ENCODE peak calls at places on chromosomes 12 and 14, in five cellular contexts. E, T, R, F and D are unnamed samples. For H3K4me1, the result is how much of the 10 kb centered on the place peaks cover.

GRCh38 chr14:80211143-80212024 is at the start of gene DIO2:
- DNase-seq in F (no peak), R (peak), E (no peak), T (no peak), D (peak)

GRCh38 chr12:118498171-118498570 is 121.8 kb downstream of the SUDS3 start:
- DNase-seq in T (no peak), E (no peak), R (no peak), F (no peak), D (peak)

GRCh38 chr12:52050116-52050770 is 999 bp upstream of the NR4A1 start:
- DNase-seq in R (peak), F (no peak), E (peak), T (no peak), D (peak)

GRCh38 chr12:7834701-7835100 is 38.0 kb downstream of the SLC2A14 start:
- DNase-seq in R (no peak), T (no peak), E (peak), F (no peak), D (no peak)

GRCh38 chr14:53778263-53778662 is 178.4 kb downstream of the BMP4 start:
- DNase-seq in E (no peak), R (no peak), F (no peak), T (no peak), D (no peak)

GRCh38 chr12:58877243-58877743 is 43.0 kb downstream of the LRIG3 start:
- DNase-seq in T (no peak), F (no peak), R (no peak), E (peak), D (no peak)

GRCh38 chr14:74220991-74221390 is 18.3 kb upstream of the VSX2 start:
- DNase-seq in T (no peak), F (no peak), R (no peak), E (no peak), D (no peak)

GRCh38 chr14:83379371-83379770 is 1845.7 kb upstream of the SEL1L start:
- DNase-seq in R (no peak), F (no peak), E (peak), T (no peak), D (no peak)

GRCh38 chr14:58072288-58073071 is 79.5 kb downstream of the ARMH4 start:
- DNase-seq in E (peak), R (peak), F (peak), T (no peak), D (peak)

GRCh38 chr12:46378530-46378929 is 6.0 kb upstream of the SLC38A2 start:
- DNase-seq in E (no peak), F (no peak), T (no peak), R (no peak), D (no peak)

GRCh38 chr12:55696796-55697462 is 10.8 kb downstream of the ITGA7 start:
- DNase-seq in T (no peak), E (no peak), R (no peak), F (no peak), D (no peak)

GRCh38 chr14:54610051-54610977 is 43.4 kb downstream of the SAMD4A start:
- DNase-seq in E (peak), T (no peak), F (no peak), R (no peak), D (no peak)

GRCh38 chr12:52673216-52673615 is 7.0 kb downstream of the KRT1 start:
- DNase-seq in F (no peak), R (no peak), E (no peak), T (no peak), D (no peak)

GRCh38 chr12:47141459-47141858 is 61.7 kb upstream of the AMIGO2 start:
- DNase-seq in F (no peak), T (no peak), E (no peak), R (peak), D (no peak)

GRCh38 chr12:52496054-52496453 is 3.0 kb upstream of the KRT6A start:
- DNase-seq in F (no peak), E (no peak), R (no peak), T (no peak), D (no peak)

GRCh38 chr12:95700316-95700785 is 90.2 kb downstream of the NTN4 start:
- DNase-seq in T (no peak), R (no peak), F (no peak), E (peak), D (no peak)

GRCh38 chr12:9805883-9806282 is 21.4 kb upstream of the KLRF1 start:
- DNase-seq in R (no peak), T (no peak), E (no peak), F (no peak), D (no peak)

GRCh38 chr12:90280564-90281058 is 572.0 kb upstream of the ATP2B1 start:
- DNase-seq in F (no peak), R (no peak), T (no peak), E (no peak), D (no peak)

GRCh38 chr14:30277268-30277667 is 281.7 kb upstream of the G2E3 start:
- DNase-seq in R (no peak), E (no peak), T (no peak), F (no peak), D (no peak)

GRCh38 chr14:103104654-103105511 is 10.4 kb downstream of the EXOC3L4 start:
- DNase-seq in F (peak), T (peak), R (peak), E (peak), D (peak)

GRCh38 chr12:108643941-108644742 is 10.4 kb upstream of the SELPLG start:
- DNase-seq in E (no peak), R (no peak), F (no peak), T (no peak), D (peak)

GRCh38 chr14:33940561-33941011 is 10.3 kb downstream of the EGLN3 start:
- DNase-seq in F (no peak), R (peak), T (no peak), E (no peak), D (no peak)

GRCh38 chr12:47686645-47687240 is 19.1 kb downstream of the RPAP3 start:
- DNase-seq in T (no peak), R (peak), F (peak), E (peak), D (no peak)

GRCh38 chr12:28424965-28425364 is 234.7 kb downstream of the CCDC91 start:
- DNase-seq in F (no peak), E (peak), R (no peak), T (no peak), D (peak)

GRCh38 chr12:8605057-8605456 is 7.6 kb downstream of the AICDA start:
- DNase-seq in E (no peak), T (no peak), F (no peak), R (no peak), D (no peak)

GRCh38 chr12:128815779-128816642 is 7.7 kb downstream of the SLC15A4 start:
- DNase-seq in T (no peak), E (no peak), F (no peak), R (no peak), D (no peak)

GRCh38 chr12:128813883-128814282 is 9.9 kb downstream of the SLC15A4 start:
- DNase-seq in E (peak), T (no peak), R (no peak), F (no peak), D (no peak)

GRCh38 chr12:128816643-128816920 is 7.2 kb downstream of the SLC15A4 start:
- DNase-seq in R (no peak), T (no peak), F (no peak), E (no peak), D (no peak)

GRCh38 chr12:128813392-128813791 is 10.4 kb downstream of the SLC15A4 start:
- DNase-seq in F (no peak), T (no peak), E (no peak), R (no peak), D (no peak)

GRCh38 chr12:128814411-128815261 is 9.1 kb downstream of the SLC15A4 start:
- DNase-seq in R (no peak), E (no peak), T (no peak), F (no peak), D (peak)
- H3K27ac ChIP-seq in R (no peak), E (no peak), T (no peak), F (no peak), D (no peak)

GRCh38 chr12:92912052-92912451 is 17.0 kb downstream of the EEA1 start:
- DNase-seq in E (peak), T (no peak), F (no peak), R (no peak), D (no peak)
- H3K4me3 ChIP-seq in E (no peak), T (no peak), F (no peak), R (no peak), D (no peak)

GRCh38 chr14:68253878-68254528 is 434.4 kb downstream of the RAD51B start:
- DNase-seq in R (no peak), E (no peak), T (no peak), F (no peak), D (no peak)

GRCh38 chr14:68249534-68250517 is 430.2 kb downstream of the RAD51B start:
- DNase-seq in E (peak), F (no peak), R (no peak), T (no peak), D (no peak)

GRCh38 chr14:68250950-68251765 is 431.6 kb downstream of the RAD51B start:
- DNase-seq in F (no peak), T (no peak), E (no peak), R (no peak), D (no peak)

GRCh38 chr14:68253381-68253780 is 433.8 kb downstream of the RAD51B start:
- DNase-seq in R (no peak), E (no peak), T (no peak), F (no peak), D (no peak)

GRCh38 chr14:68251766-68252100 is 432.2 kb downstream of the RAD51B start:
- DNase-seq in T (no peak), R (no peak), E (no peak), F (no peak), D (no peak)
- H3K4me1 ChIP-seq in T (under half), R (under half), E (under half), F (under half), D (under half)

DNA sequence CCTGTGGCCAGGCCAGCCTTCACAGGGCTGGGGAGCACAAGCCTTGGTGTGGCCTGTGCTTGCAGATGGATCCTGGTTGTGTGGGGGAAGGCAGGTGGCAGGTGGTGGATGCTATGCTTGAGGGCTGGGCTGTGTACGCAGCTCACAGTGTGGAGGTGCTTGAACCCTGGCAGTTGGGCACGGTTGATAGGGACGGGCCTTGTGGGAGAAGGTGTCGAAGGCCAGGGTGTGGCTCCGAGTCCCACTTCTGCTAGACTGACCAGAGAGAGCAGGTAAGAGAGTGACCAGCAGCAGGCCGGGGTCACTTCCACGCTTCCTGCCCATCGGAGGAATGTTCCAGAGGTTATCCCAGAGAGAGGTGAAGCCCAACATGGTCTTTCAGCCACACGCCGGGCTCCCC is 85.5 kb downstream of the CACNA1C start:
- DNase-seq in R (no peak), T (no peak), F (no peak), E (no peak), D (no peak)
- H3K27ac ChIP-seq in R (no peak), T (no peak), F (no peak), E (no peak), D (peak)

GRCh38 chr12:25939606-25940005 is 18.9 kb upstream of the RASSF8 start:
- DNase-seq in F (no peak), R (peak), T (no peak), E (no peak), D (no peak)

GRCh38 chr12:25940886-25941285 is 17.6 kb upstream of the RASSF8 start:
- DNase-seq in R (no peak), T (no peak), E (no peak), F (no peak), D (no peak)

GRCh38 chr12:25942709-25943108 is 15.8 kb upstream of the RASSF8 start:
- DNase-seq in F (no peak), R (no peak), T (no peak), E (no peak), D (no peak)

GRCh38 chr12:25938581-25938980 is 19.9 kb upstream of the RASSF8 start:
- DNase-seq in F (no peak), T (no peak), E (no peak), R (no peak), D (no peak)

DNA sequence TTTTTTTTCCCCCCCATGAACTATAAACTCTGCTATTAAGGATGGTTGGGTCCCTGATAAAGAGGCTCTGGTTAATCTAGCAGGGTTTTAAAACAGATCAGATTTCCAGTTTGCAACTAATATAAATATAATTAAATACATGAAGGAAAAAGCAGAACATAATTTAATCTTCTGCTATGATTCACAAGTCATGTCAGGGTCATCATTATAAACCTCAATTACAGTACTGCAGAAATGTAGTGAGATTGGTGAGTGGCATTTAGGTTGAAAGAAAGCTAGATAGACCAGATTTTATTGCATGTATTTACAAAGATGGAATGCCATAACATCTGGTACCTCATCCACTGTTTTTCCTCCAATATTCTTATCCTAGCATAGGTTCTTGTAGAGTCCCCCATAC is 14.5 kb upstream of the RASSF8 start:
- DNase-seq in E (no peak), F (no peak), T (no peak), R (no peak), D (no peak)
- H3K4me3 ChIP-seq in E (no peak), F (no peak), T (no peak), R (no peak), D (no peak)

DNA sequence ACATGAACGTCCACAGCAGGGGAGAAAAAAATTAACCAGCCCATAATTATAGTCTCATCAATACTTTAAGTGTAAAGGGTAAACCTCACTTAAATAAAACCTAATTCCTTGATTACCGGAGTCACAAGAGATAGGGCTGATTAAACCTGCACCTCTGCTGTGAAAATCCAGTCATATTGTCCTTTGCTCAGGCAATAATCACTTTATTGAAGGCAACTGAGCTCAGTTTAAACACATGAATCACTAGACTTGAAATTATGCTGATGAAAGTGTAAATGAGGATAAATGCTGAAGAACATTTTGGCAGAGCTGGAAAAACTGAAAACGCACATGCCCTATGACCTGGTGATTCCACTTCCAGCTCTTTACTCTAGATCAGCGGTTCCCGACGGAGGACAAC is 6.7 kb upstream of the HRK start:
- DNase-seq in F (no peak), T (no peak), R (no peak), E (no peak), D (no peak)
- H3K4me1 ChIP-seq in F (under half), T (under half), R (under half), E (under half), D (under half)

DNA sequence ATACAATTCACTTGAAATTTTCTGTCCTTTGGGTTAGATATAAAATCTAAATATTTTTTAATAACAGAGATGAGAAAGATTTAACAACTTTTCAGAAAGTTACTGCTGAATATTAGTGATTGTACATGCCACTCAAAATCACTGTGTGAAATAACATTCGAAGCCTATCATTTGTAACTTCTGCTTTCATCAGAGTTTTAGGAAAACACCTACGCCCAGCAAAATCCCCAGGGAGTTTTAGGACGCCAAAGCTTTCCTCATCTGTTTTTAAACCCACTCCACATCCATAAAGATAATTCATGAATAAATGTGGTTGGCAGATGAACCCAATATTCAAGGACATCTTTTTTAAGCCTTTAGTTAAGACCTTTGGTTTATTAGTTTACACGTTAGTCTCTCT is 23.9 kb downstream of the TC2N start:
- DNase-seq in R (no peak), E (no peak), T (no peak), F (no peak), D (no peak)
- H3K27ac ChIP-seq in R (no peak), E (no peak), T (no peak), F (no peak), D (no peak)

DNA sequence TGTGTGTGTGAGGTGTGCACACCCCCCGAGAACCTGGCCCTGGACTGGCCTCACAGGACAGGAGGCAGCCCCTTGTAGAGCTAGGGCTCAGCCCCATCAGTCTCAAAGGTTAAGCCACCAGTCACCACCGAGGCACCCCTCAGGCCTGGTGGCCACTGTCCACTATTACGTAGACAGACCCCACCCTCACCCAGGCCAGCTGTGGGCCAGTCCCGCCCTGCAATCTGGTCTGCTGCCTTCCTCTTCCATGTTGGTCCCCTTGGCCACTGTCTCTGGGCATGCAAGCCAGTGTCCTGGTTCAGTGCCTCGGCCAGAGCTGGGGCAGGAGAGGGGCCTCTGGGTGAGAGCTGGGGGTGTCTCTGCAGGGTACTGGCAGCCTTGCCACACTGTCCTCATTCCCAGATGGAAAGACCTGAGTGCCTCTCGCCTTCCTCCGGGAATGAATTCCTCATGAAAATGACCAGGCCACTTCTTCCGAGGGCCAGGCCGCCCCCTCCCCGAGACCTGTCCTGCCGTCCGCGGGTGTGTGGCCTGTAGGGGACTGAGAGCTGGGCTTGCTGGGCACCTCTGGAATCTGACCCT is 897 bp upstream of the TEX22 start:
- DNase-seq in T (no peak), R (no peak), F (no peak), E (no peak), D (peak)
- H3K4me3 ChIP-seq in T (peak), R (no peak), F (peak), E (peak), D (peak)

GRCh38 chr12:790608-791007 is 38.2 kb downstream of the WNK1 start:
- DNase-seq in T (no peak), F (no peak), R (no peak), E (no peak), D (no peak)
- H3K4me1 ChIP-seq in T (under half), F (half or more), R (under half), E (under half), D (under half)